ENCODE peak calls at places on chromosomes 5 and 9, in six cellular contexts. P, M, C, N, S and H are unnamed samples. For H4K20me1, the result is how much of the 10 kb centered on the place peaks cover.

GRCh38 chr5:1840071-1840547 is 38.9 kb downstream of the NDUFS6 start:
- DNase-seq in P (no peak), M (no peak), C (no peak), N (no peak), S (no peak), H (no peak)

GRCh38 chr5:172188893-172189692 is 1.1 kb upstream of the STK10 start:
- DNase-seq in P (no peak), M (no peak), C (no peak), N (peak), S (no peak), H (peak)

GRCh38 chr5:31066655-31067328 is 126.7 kb upstream of the CDH6 start:
- DNase-seq in P (no peak), M (no peak), C (peak), N (no peak), S (no peak), H (peak)

GRCh38 chr9:68974431-68974830 is 39.5 kb downstream of the PRKACG start:
- DNase-seq in P (no peak), M (no peak), C (no peak), N (no peak), S (no peak), H (no peak)

GRCh38 chr5:147628054-147628895 is 118.4 kb upstream of the DPYSL3 start:
- DNase-seq in P (peak), M (peak), C (peak), N (peak), S (peak), H (peak)

GRCh38 chr9:108903437-108904103 is 30.4 kb downstream of the ELP1 start:
- DNase-seq in P (no peak), M (no peak), C (no peak), N (no peak), S (no peak), H (peak)

GRCh38 chr5:396715-397032 is 46.3 kb upstream of the EXOC3 start:
- DNase-seq in P (no peak), M (no peak), C (no peak), N (no peak), S (no peak), H (no peak)

GRCh38 chr9:98785333-98785933 is 10.9 kb downstream of the ANKS6 start:
- DNase-seq in P (no peak), M (no peak), C (no peak), N (peak), S (no peak), H (no peak)

GRCh38 chr5:133778636-133779035 is 166.3 kb upstream of the FSTL4 start:
- DNase-seq in P (no peak), M (no peak), C (no peak), N (peak), S (no peak), H (no peak)

GRCh38 chr9:34551751-34552605 is 29.2 kb upstream of the ENHO start:
- DNase-seq in P (no peak), M (no peak), C (no peak), N (no peak), S (no peak), H (no peak)

GRCh38 chr5:135977375-135977928 is 22.7 kb upstream of the LECT2 start:
- DNase-seq in P (peak), M (peak), C (no peak), N (peak), S (peak), H (peak)

DNA sequence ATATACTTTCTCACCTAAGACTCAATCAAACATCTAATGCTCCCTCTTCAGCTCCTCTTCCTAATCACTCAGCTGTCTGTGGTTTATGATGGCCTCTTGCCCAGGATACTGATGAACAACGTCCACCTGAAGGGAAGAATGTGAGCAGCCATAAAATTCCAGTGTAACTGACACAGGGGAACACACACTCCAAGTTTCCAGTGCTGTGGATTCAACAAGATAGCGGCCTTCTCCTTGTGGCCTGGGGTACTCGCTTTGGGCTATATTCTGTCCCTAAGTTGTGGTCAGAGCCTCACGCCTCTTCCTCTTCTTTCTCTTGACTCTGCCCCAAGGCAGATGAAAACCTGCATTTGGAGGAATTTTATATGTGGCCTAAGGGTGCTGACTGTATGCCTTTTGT is 11.7 kb downstream of the B4GALT1 start:
- DNase-seq in P (no peak), M (no peak), C (peak), N (no peak), S (no peak), H (peak)
- H4K20me1 ChIP-seq in P (under half), M (under half), C (under half), N (under half), S (under half), H (under half)

GRCh38 chr9:6686396-6686795 is 40.9 kb upstream of the GLDC start:
- DNase-seq in P (no peak), M (no peak), C (peak), N (no peak), S (no peak), H (peak)
- H3K4me2 ChIP-seq in P (no peak), M (no peak), C (no peak), N (no peak), S (no peak), H (no peak)

DNA sequence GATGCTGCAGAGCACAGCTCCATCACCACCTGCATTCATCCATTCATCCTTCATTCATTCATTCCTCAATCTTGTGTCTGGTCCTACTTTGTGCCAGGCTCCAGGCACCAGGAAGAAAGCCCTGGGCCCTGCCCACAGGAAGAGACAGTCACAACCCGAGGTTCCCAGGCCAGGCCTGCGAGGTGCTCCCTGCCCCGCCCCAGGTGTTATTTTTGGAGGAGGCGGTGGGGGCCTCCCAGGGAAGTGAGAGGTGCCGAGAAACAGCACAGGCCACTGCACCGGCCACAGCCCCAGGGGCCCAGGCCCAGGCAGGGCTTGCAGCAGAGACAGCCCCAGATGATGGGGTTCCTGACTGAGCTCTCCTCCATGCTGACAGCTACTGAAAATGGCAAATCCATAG is 33.4 kb downstream of the VAV2 start:
- DNase-seq in P (no peak), M (no peak), C (no peak), N (no peak), S (no peak), H (no peak)
- H4K20me1 ChIP-seq in P (under half), M (under half), C (under half), N (under half), S (under half), H (half or more)

DNA sequence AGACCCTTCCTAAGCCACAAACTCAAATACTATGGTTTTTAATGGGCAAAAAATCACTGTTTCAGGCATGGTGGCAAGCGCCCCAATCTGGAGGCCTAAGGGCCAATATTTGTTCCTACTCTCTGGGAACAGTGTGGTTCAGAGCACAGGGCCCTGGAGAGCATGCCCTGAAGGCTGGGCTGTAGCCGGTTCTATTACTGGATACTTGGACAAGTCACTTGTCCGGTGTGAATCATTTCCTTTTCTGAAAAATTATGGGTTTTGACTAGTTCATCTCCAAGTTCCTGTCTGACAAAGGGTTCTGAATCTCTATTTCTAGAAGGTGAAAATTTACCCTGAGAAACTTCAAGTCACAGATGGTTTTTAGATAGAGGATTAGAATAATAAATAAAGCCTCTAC is 75.0 kb downstream of the OTULIN start:
- DNase-seq in P (peak), M (no peak), C (peak), N (no peak), S (no peak), H (peak)
- H3K4me2 ChIP-seq in P (peak), M (no peak), C (peak), N (no peak), S (no peak), H (peak)

GRCh38 chr9:5652810-5653209 is 23.9 kb downstream of the RIC1 start:
- DNase-seq in P (no peak), M (no peak), C (peak), N (no peak), S (no peak), H (no peak)
- H4K20me1 ChIP-seq in P (under half), M (under half), C (under half), N (under half), S (under half), H (half or more)